ENCODE peak calls at places on chromosomes 4 and X, in eight cellular contexts. U is testis, V is tibial nerve, M is adrenal gland, X is body of pancreas, Z is heart left ventricle, S is upper lobe of left lung, P is HCT116. R is an unnamed sample.

GRCh38 chr4:168264903-168265302 is 53.6 kb downstream of the DDX60 start:
- DNase-seq in M (peak), U (peak), V (no peak), X (peak), Z (peak), S (no peak), P (no peak), R (no peak)

GRCh38 chr4:75940692-75941253 is at the start of gene NAAA:
- DNase-seq in Z (peak), U (peak), S (peak), V (peak), P (peak), M (peak), X (peak), R (peak)

GRCh38 chr4:123599061-123599919 is 202.7 kb downstream of the SPRY1 start:
- DNase-seq in S (no peak), V (peak), M (no peak), Z (no peak), U (no peak), X (no peak), P (no peak), R (no peak)

GRCh38 chrX:47900833-47901232 is 64.1 kb downstream of the ZNF81 start:
- DNase-seq in Z (no peak), U (no peak), V (no peak), X (no peak), M (no peak), S (no peak), P (no peak), R (no peak)

GRCh38 chrX:125205084-125205917 is 114.4 kb upstream of the TEX13C start:
- DNase-seq in Z (peak), U (peak), S (no peak), X (peak), M (peak), P (no peak), V (no peak), R (peak)

GRCh38 chr4:26360864-26361263 is 40.0 kb downstream of the RBPJ start:
- DNase-seq in P (no peak), S (no peak), V (no peak), Z (no peak), X (no peak), M (no peak), U (no peak), R (no peak)

GRCh38 chr4:100109921-100110320 is 80.3 kb downstream of the DDIT4L start:
- DNase-seq in V (no peak), P (no peak), X (no peak), Z (no peak), U (no peak), S (no peak), M (no peak), R (no peak)

GRCh38 chrX:69065451-69065850 is 99.8 kb downstream of the PJA1 start:
- DNase-seq in V (no peak), X (no peak), M (no peak), U (no peak), Z (no peak), S (peak), P (no peak), R (no peak)

GRCh38 chr4:18203936-18204335 is 182.4 kb upstream of the LCORL start:
- DNase-seq in P (no peak), M (no peak), V (no peak), S (no peak), Z (no peak), U (no peak), X (no peak), R (no peak)

GRCh38 chr4:11428161-11428700 is 463 bp downstream of the HS3ST1 start:
- DNase-seq in V (no peak), U (no peak), M (no peak), P (no peak), S (peak), Z (no peak), X (no peak), R (no peak)

GRCh38 chrX:119236599-119237525 is 777 bp downstream of the PGRMC1 start:
- DNase-seq in P (no peak), X (peak), V (peak), S (peak), U (peak), M (peak), Z (peak), R (peak)

GRCh38 chr4:528835-529234 is 29.8 kb downstream of the PIGG start:
- DNase-seq in M (no peak), V (no peak), Z (no peak), X (no peak), U (no peak), S (no peak), P (no peak), R (no peak)

GRCh38 chr4:162586266-162586665 is 422.5 kb upstream of the FSTL5 start:
- DNase-seq in X (no peak), S (no peak), M (no peak), V (no peak), U (no peak), P (no peak), Z (no peak), R (no peak)

GRCh38 chrX:142084611-142085010 is 120.5 kb downstream of the MAGEC2 start:
- DNase-seq in M (no peak), U (no peak), Z (no peak), V (no peak), P (no peak), S (no peak), X (no peak), R (no peak)

GRCh38 chr4:170243662-170244288 is 154.0 kb upstream of the AADAT start:
- DNase-seq in U (no peak), Z (no peak), X (no peak), P (no peak), V (no peak), S (no peak), M (no peak), R (no peak)

GRCh38 chr4:4922441-4922840 is 63.0 kb downstream of the MSX1 start:
- DNase-seq in U (no peak), X (no peak), V (no peak), S (no peak), Z (no peak), P (no peak), M (no peak), R (no peak)

GRCh38 chrX:154658187-154658586 is 4.8 kb upstream of the CTAG2 start:
- DNase-seq in P (no peak), M (no peak), X (no peak), S (no peak), V (no peak), U (no peak), Z (no peak), R (no peak)

GRCh38 chr4:164536829-164537228 is 217.1 kb upstream of the SMIM31 start:
- DNase-seq in P (peak), U (no peak), V (no peak), X (no peak), M (peak), S (no peak), Z (no peak), R (no peak)

GRCh38 chr4:80197601-80198444 is 520 bp downstream of the PRDM8 start:
- DNase-seq in M (no peak), P (no peak), U (no peak), Z (no peak), S (no peak), X (no peak), V (no peak), R (no peak)

GRCh38 chr4:11263208-11263607 is 165.5 kb downstream of the HS3ST1 start:
- DNase-seq in Z (no peak), V (no peak), P (no peak), M (no peak), U (no peak), X (no peak), S (no peak), R (no peak)

GRCh38 chr4:4413373-4413725 is 26.4 kb downstream of the NSG1 start:
- DNase-seq in X (no peak), U (no peak), P (no peak), S (no peak), V (no peak), M (no peak), Z (no peak), R (no peak)

GRCh38 chrX:133444952-133445831 is 29.9 kb upstream of the GPC4 start:
- DNase-seq in V (no peak), M (no peak), X (peak), U (peak), Z (no peak), S (no peak), P (peak), R (peak)

GRCh38 chr4:118289794-118290193 is 63.0 kb downstream of the PRSS12 start:
- DNase-seq in Z (no peak), M (no peak), V (no peak), U (no peak), X (no peak), S (no peak), P (no peak), R (no peak)

GRCh38 chr4:56400560-56400959 is 13.3 kb upstream of the AASDH start:
- DNase-seq in S (no peak), V (no peak), Z (no peak), U (no peak), P (no peak), X (no peak), M (no peak), R (no peak)

GRCh38 chr4:152094851-152095700 is 334.3 kb upstream of the GATB start:
- DNase-seq in S (no peak), Z (no peak), M (no peak), X (no peak), P (no peak), V (no peak), U (no peak), R (no peak)

GRCh38 chr4:16437836-16438235 is 211.6 kb upstream of the TAPT1 start:
- DNase-seq in X (no peak), U (no peak), V (no peak), Z (no peak), S (no peak), P (no peak), M (no peak), R (no peak)

GRCh38 chr4:101597204-101597603 is 193.3 kb upstream of the BANK1 start:
- DNase-seq in S (no peak), M (no peak), P (no peak), U (no peak), X (no peak), V (no peak), Z (no peak), R (no peak)

GRCh38 chr4:129327637-129328036 is 231.7 kb downstream of the C4orf33 start:
- DNase-seq in P (no peak), U (no peak), V (no peak), M (no peak), S (no peak), X (no peak), Z (no peak), R (no peak)
- H3K4me3 ChIP-seq in P (no peak), U (no peak), V (no peak), M (no peak), S (no peak), X (no peak), Z (no peak), R (no peak)

DNA sequence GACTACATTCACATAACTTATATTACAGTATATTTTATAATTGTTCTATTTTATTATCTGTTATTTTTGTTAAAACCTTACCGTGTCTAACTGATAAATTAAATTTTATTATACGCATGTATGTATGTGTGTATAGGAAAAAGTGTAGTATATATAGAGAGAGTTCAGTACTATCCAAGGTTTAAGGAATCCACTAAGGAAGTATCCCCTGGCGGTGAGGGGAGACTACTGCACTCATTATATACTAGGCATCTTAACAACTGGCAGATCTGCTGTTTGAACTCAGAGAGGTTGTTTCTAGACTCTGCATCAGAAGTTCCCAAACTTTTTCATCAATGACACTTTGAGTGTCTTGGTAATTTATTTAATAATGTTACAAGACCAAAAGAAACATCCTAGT is 70.9 kb downstream of the NDST4 start:
- DNase-seq in V (no peak), P (no peak), M (no peak), S (no peak), U (no peak), Z (no peak), X (no peak), R (no peak)
- TF ChIP-seq CTCF in V (no peak), P (peak), M (no peak), S (no peak), U (no peak), Z (no peak), X (no peak), R (no peak)

DNA sequence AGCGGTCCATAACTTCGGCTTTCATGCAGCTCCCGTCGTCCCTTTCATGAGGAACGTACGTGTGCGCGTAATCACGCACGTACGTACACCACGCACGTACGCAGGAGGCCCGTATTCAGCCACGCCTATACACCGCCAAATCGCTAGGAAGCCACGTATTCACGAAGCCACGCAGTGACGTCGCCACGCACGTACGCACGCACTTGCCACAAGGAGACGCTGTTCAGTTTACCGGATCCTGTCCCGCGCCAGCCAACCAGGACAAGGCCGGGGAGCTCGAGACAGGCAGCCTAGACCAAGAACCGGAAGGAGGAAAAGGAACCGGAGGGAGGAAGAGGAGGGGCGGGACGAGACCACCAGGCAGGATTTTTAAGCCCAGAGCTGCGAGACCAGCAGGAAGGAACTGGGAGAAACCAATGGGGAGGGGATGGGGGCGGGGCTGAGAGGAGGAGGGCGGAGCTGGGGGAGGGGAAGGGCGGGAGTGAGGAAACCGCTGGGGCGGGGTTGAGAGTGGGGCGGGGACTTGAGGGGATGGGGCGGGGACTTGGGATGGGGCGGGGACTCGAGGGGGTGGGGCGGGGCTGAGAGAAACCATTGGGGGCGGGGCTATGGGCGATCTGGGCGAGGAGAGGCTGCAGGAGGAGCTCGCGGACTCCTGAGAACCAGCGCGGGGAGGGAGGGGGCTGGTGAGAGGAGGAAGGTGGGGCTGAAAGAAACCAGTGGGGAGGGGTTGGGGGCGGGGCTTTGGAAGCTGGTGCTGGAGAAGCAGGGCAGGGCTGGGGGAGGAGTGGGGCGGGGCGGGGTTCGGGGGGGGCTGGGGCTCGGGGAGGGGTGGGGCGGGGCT is at the start of gene EOLA2:
- DNase-seq in X (peak), Z (peak), P (peak), V (peak), U (peak), S (peak), M (peak), R (peak)
- TF ChIP-seq POLR2A in X (peak), Z (peak), P (peak), V (peak), U (no peak), S (peak), M (peak), R (peak)

DNA sequence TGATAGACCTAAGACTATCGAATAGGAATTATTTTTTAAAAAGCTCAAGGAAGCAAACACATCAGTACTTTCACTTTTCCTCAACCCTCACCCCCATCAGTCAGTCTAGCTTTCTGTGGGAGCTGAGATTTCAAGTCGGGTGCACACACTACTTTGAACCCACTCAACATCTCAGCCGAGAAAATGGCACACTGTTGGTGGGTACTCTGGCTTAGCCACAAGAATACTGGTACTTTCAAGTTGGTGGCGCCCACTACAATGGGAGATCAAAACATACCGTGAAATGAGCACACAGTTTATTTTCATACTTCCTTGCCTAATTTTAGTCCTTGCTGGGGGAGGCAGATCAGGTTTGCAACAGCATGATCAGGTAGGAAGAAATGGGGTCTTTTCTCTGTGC is 10.2 kb downstream of the CD40LG start:
- DNase-seq in S (no peak), Z (no peak), X (no peak), V (no peak), M (no peak), P (no peak), U (no peak), R (no peak)
- H3K4me3 ChIP-seq in S (no peak), Z (no peak), X (no peak), V (no peak), M (no peak), P (no peak), U (no peak), R (no peak)

GRCh38 chr4:7337196-7338058 is 97.3 kb downstream of the PSAPL1 start:
- DNase-seq in M (no peak), Z (no peak), P (no peak), S (no peak), X (no peak), V (no peak), U (no peak), R (no peak)
- TF ChIP-seq CTCF in M (no peak), Z (no peak), P (no peak), S (no peak), X (no peak), V (no peak), U (no peak), R (no peak)

GRCh38 chr4:70993181-70994068 is at the start of gene DCK:
- DNase-seq in X (peak), M (peak), S (peak), U (peak), P (peak), V (peak), Z (peak), R (peak)
- TF ChIP-seq POLR2A in X (peak), M (peak), S (peak), U (no peak), P (peak), V (peak), Z (peak), R (peak)

DNA sequence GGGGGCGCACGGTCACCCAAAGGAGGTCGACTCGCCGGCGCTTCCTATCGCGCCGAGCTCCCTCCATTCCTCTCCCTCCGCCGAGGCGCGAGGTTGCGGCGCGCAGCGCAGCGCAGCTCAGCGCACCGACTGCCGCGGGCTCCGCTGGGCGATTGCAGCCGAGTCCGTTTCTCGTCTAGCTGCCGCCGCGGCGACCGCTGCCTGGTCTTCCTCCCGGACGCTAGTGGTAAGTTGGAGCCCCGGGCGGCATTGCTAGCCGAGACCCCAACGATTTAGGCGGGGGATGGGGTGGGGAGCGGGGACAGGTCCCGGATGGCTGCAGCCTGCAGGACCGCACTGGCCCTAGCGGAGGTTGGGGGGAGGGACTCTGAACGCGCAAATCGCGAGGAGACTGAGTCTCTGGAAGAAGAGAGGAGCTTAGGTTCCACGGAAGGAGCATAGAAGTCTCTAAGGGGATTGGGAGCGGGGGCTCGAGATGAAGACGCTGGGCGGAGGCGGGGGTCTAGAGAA is 603 bp downstream of the HTR2C start:
- DNase-seq in Z (no peak), V (no peak), M (no peak), S (no peak), P (no peak), X (no peak), U (no peak), R (no peak)
- H3K4me3 ChIP-seq in Z (no peak), V (peak), M (no peak), S (peak), P (no peak), X (no peak), U (no peak), R (no peak)

GRCh38 chr4:7256989-7257810 is 64.9 kb downstream of the SORCS2 start:
- DNase-seq in X (peak), V (peak), Z (peak), U (peak), P (no peak), S (no peak), M (no peak), R (peak)
- TF ChIP-seq CTCF in X (no peak), V (no peak), Z (no peak), U (no peak), P (no peak), S (no peak), M (no peak), R (no peak)

GRCh38 chrX:112043997-112044396 is 38.6 kb downstream of the TRPC5 start:
- DNase-seq in U (no peak), P (peak), X (no peak), S (no peak), V (no peak), Z (no peak), M (no peak), R (no peak)
- TF ChIP-seq POLR2A in U (no peak), P (no peak), X (no peak), S (no peak), V (no peak), Z (no peak), M (no peak), R (no peak)

DNA sequence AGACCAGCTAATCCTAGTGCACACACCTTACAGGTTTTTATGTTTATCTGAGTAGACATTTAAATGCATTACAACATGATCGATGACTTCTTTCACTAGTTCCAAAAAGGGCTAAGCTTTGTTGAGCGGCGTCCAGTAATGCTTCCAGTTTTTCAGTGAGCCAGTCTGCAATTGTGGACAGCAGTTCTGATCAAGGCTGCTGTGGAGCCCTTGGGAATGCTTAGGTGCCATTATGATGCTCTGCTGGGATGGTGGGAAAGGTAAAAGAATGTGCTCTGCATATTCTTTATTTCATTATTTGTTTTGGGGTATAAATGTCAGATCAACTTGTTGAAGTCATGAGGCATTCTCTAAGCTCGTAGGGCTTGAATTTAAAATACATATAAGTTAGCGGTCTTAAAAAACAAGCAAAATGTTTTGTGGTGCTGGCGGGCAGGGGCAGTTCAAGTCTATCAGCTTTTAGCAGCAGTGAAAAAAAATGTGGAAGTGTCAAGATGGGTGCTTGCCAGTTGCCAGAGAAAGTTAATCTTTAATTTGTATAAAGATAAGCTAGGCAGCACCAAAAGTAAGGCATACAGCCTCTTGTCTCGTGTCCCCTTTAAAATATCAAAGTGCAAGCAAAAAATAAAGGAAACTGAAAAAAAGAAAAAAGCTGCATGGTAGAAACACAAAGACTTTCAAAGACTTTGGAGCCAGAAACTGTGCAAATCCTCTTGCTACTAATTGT is 5.8 kb downstream of the MID1IP1 start:
- DNase-seq in X (peak), M (no peak), S (no peak), P (no peak), V (no peak), U (no peak), Z (no peak), R (no peak)
- H3K4me3 ChIP-seq in X (no peak), M (no peak), S (peak), P (no peak), V (peak), U (peak), Z (peak), R (no peak)